ENCODE peak calls at places on chromosomes 11 and 22, in ten cellular contexts. J is IMR-90, M is lower lobe of right lung, K is stomach, I is hepatocyte, F is tibial artery, G is testis, X is DND-41, P is ascending aorta, N is mesenchymal stem cell. S is an unnamed sample. For H3K4me1, the result is how much of the 10 kb centered on the place peaks cover.

GRCh38 chr11:20388096-20389055 is 860 bp downstream of the PRMT3 start:
- DNase-seq in J (no peak), M (no peak), K (no peak), I (no peak), F (no peak), G (no peak), X (peak), P (no peak), N (peak), S (peak)

GRCh38 chr22:21687685-21688259 is 22.0 kb downstream of the PPIL2 start:
- DNase-seq in J (no peak), M (no peak), K (no peak), I (no peak), F (peak), G (no peak), X (no peak), P (no peak), N (no peak), S (no peak)

GRCh38 chr11:22521226-22521625 is 104.4 kb downstream of the FANCF start:
- DNase-seq in J (peak), M (no peak), K (no peak), I (peak), F (no peak), G (no peak), X (no peak), P (no peak), N (peak), S (peak)

GRCh38 chr22:11628651-11629511 is 3899.1 kb upstream of the OR11H1 start:
- DNase-seq in J (no peak), M (no peak), K (no peak), I (no peak), F (no peak), G (no peak), X (no peak), P (no peak), N (no peak), S (no peak)

GRCh38 chr11:46265764-46266163 is 11.7 kb upstream of the CREB3L1 start:
- DNase-seq in J (no peak), M (no peak), K (no peak), I (no peak), F (no peak), G (no peak), X (no peak), P (no peak), N (no peak), S (no peak)

GRCh38 chr11:73866586-73866996 is 10.1 kb downstream of the COA4 start:
- DNase-seq in J (peak), M (no peak), K (no peak), I (peak), F (no peak), G (no peak), X (no peak), P (no peak), N (peak), S (no peak)

GRCh38 chr11:34650528-34650927 is 29.6 kb downstream of the EHF start:
- DNase-seq in J (peak), M (no peak), K (no peak), I (no peak), F (no peak), G (no peak), X (no peak), P (no peak), N (no peak), S (no peak)

GRCh38 chr22:39938509-39938908 is 21.7 kb upstream of the TMA7B start:
- DNase-seq in J (no peak), M (no peak), K (no peak), I (no peak), F (no peak), G (no peak), X (no peak), P (no peak), N (no peak), S (no peak)

GRCh38 chr11:36311926-36312592 is 16.0 kb downstream of the PRR5L start:
- DNase-seq in J (peak), M (no peak), K (no peak), I (no peak), F (no peak), G (no peak), X (no peak), P (no peak), N (no peak), S (peak)

GRCh38 chr11:64893194-64894069 is 15.0 kb upstream of the EHD1 start:
- DNase-seq in J (no peak), M (no peak), K (peak), I (peak), F (no peak), G (no peak), X (no peak), P (no peak), N (no peak), S (no peak)

GRCh38 chr11:44623321-44623715 is 57.9 kb downstream of the CD82 start:
- DNase-seq in J (no peak), M (no peak), K (peak), I (no peak), F (peak), G (peak), X (peak), P (peak), N (no peak), S (no peak)

GRCh38 chr11:126411971-126412381 is 56.5 kb downstream of the ST3GAL4 start:
- DNase-seq in J (no peak), M (no peak), K (no peak), I (no peak), F (no peak), G (peak), X (no peak), P (no peak), N (no peak), S (no peak)

GRCh38 chr11:57402188-57403066 is 12.0 kb upstream of the PRG2 start:
- DNase-seq in J (no peak), M (no peak), K (no peak), I (peak), F (no peak), G (no peak), X (no peak), P (no peak), N (no peak), S (no peak)

GRCh38 chr11:111308140-111308539 is 9.8 kb downstream of the POU2AF3 start:
- DNase-seq in J (peak), M (peak), K (peak), I (peak), F (no peak), G (no peak), X (no peak), P (no peak), N (no peak), S (peak)

GRCh38 chr11:79919340-79919739 is 478.5 kb upstream of the TENM4 start:
- DNase-seq in J (no peak), M (no peak), K (no peak), I (no peak), F (no peak), G (no peak), X (no peak), P (no peak), N (no peak), S (no peak)

GRCh38 chr11:43327987-43328386 is 16.2 kb downstream of the API5 start:
- DNase-seq in J (peak), M (no peak), K (peak), I (peak), F (no peak), G (no peak), X (no peak), P (no peak), N (peak), S (peak)

GRCh38 chr11:47766363-47767227 is 546 bp downstream of the FNBP4 start:
- DNase-seq in J (peak), M (peak), K (peak), I (peak), F (peak), G (peak), X (peak), P (no peak), N (peak), S (peak)

GRCh38 chr22:36587289-36588154 is 58.6 kb upstream of the EIF3D start:
- DNase-seq in J (peak), M (no peak), K (no peak), I (no peak), F (no peak), G (no peak), X (no peak), P (no peak), N (no peak), S (no peak)

DNA sequence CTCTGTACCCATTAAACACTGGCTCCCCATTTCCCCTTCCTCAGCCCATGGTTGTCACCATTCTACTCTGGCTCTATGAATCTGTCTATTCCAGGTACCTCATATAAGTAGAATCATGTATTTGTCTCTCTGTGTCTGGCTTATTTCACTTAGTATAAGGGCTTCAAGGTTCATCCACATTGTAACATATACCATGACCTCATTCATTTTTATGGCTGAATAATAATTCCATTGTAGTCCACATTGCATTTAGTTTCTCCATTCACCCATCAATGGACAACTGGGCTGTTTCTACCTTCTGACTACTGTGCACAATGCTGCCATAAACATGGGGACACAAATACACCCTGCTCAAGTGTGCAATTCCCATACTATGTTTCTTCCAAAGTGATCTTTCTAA is 97.3 kb downstream of the MICAL3 start:
- DNase-seq in J (no peak), M (no peak), K (no peak), I (no peak), F (no peak), G (no peak), X (no peak), P (no peak), N (no peak), S (no peak)
- H3K4me1 ChIP-seq in J (under half), M (under half), K (under half), I (under half), F (under half), G (under half), X (under half), P (under half), N (under half), S (under half)

GRCh38 chr11:1567052-1567720 is 4.9 kb downstream of the DUSP8 start:
- DNase-seq in J (no peak), M (no peak), K (no peak), I (no peak), F (no peak), G (no peak), X (no peak), P (no peak), N (no peak), S (no peak)
- H3K4me3 ChIP-seq in J (no peak), M (no peak), K (no peak), I (no peak), F (no peak), G (no peak), X (no peak), P (no peak), N (no peak), S (no peak)

DNA sequence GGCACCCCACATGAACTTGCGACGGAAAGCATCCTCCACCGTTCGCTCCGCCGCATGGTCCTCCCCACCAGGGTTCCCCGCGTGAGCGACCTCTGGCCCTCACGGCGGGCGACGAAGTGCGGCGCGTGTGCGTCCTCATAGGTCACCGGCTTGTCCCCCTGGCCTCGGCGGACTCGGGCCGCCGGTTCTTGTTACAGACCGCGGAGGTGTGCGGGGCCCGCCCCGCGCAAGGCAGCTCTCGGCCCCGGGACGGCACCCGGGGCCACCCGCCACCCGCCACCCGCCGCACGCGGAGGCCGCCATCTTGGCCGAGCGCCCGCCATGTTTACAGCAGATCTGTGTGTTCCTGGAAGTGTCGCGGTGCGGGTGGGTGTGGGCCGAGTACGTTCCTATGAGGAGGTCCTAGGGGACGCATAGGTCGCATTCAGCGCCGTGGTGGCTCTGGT is 3.5 kb upstream of the IFITM2 start:
- DNase-seq in J (no peak), M (peak), K (no peak), I (no peak), F (no peak), G (no peak), X (no peak), P (no peak), N (no peak), S (no peak)
- H3K27ac ChIP-seq in J (no peak), M (no peak), K (no peak), I (no peak), F (no peak), G (peak), X (no peak), P (no peak), N (no peak), S (no peak)

DNA sequence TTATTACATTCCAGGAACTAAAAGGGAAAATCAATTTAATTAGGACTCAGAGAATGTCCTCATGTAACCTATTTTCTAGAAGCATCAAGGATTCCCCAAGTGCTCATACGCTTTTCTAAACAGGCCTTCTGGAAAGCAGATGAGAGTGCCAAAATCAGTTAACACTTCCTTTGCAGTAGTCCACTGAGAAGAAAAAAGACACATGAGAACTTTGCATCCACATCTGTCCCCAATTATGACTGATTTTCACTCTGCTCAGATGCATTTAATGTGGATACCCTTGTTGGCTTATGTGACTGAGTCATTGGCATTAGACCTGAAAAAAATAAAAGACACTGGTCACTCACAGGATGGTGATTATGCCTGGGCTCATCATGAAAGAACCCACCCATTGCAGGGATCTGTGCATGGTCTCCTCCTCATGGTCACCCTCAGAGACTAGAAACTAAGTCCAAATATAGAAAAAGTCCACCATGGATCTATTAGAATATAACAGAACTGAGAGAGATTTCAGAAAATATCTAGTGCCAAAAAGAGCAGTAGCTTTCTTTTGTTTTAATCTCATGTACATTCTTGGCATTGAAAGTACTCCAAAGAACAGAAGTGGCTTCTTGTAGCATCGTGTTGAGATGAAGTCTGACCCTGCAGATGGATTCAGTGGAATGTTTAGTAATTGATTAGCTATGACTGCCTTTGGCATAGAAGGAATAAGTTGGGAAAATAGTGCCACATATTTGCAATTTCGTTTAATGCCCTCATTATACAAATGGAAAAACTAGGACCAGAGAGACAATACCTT is 48.8 kb upstream of the FIBIN start:
- DNase-seq in J (peak), M (no peak), K (no peak), I (no peak), F (no peak), G (no peak), X (no peak), P (no peak), N (no peak), S (no peak)
- H3K4me1 ChIP-seq in J (under half), M (under half), K (under half), I (under half), F (under half), G (under half), X (under half), P (under half), N (under half), S (under half)

GRCh38 chr11:67023957-67024353 is 1.0 kb downstream of the SYT12 start:
- DNase-seq in J (no peak), M (no peak), K (no peak), I (no peak), F (no peak), G (no peak), X (no peak), P (no peak), N (no peak), S (no peak)
- H3K4me3 ChIP-seq in J (no peak), M (no peak), K (peak), I (no peak), F (peak), G (no peak), X (no peak), P (peak), N (peak), S (no peak)

GRCh38 chr11:72720806-72721205 is 31.4 kb downstream of the ARAP1 start:
- DNase-seq in J (no peak), M (peak), K (no peak), I (no peak), F (no peak), G (no peak), X (no peak), P (no peak), N (no peak), S (no peak)

GRCh38 chr11:72719551-72719950 is 32.7 kb downstream of the ARAP1 start:
- DNase-seq in J (no peak), M (no peak), K (no peak), I (no peak), F (no peak), G (no peak), X (no peak), P (no peak), N (no peak), S (no peak)

GRCh38 chr11:72718101-72718501 is 34.1 kb downstream of the ARAP1 start:
- DNase-seq in J (no peak), M (peak), K (no peak), I (no peak), F (no peak), G (no peak), X (no peak), P (no peak), N (no peak), S (no peak)

GRCh38 chr11:72720047-72720446 is 32.2 kb downstream of the ARAP1 start:
- DNase-seq in J (no peak), M (peak), K (no peak), I (no peak), F (no peak), G (peak), X (no peak), P (no peak), N (no peak), S (no peak)

DNA sequence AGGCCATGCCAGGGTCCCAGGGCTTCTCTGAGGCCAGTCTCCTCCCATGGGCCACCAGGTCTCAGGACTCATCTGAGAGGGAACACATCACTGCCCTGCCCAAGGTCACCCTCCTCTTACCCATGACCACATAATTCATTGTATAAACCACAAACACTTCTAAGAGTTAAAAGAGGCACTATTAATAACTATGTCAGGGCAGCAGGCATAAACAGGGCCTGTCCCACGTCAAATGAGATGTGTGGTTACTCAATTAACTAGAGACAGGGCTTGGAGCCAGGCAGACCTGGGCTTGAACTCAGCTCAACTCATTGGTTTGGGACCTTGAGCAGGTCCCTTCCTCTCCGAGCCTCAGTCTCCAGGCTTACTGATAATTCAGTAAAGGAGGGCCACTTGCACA is 33.1 kb downstream of the ARAP1 start:
- DNase-seq in J (peak), M (peak), K (no peak), I (no peak), F (no peak), G (no peak), X (no peak), P (no peak), N (peak), S (no peak)
- H3K27ac ChIP-seq in J (no peak), M (peak), K (no peak), I (no peak), F (peak), G (no peak), X (no peak), P (no peak), N (no peak), S (no peak)

DNA sequence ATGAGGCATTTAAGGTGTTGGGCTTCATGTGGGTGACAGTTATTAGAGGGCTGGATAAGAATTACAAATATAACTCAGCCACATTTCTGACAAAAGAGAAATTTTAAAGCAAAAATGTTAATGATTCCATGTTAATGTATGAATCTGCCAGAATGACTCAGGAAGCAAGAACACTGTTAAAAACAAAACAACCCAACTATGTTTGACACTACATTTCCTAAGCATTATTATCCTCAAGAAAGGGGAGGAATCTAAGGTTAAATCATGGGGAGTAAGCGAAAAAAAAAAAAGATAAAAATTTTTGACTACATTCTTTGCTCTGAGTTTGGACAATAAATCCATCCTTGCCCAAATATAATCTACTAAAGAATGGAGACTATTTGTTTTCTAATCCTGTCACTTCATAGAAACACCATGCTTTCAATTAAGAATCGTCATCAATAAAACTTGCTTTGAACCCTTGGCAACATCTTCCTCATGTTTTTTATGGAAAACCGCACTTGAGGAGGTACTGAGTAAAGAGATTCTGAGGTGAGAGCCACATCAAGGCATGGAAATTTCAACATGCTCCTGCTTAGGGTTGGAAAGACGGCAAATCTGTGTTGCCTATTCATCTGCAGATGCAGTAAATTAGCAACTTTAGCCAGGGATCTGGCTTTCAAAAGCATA is 9.8 kb downstream of the MAML2 start:
- DNase-seq in J (no peak), M (no peak), K (no peak), I (no peak), F (no peak), G (no peak), X (no peak), P (no peak), N (no peak), S (no peak)
- H3K4me1 ChIP-seq in J (under half), M (half or more), K (under half), I (half or more), F (half or more), G (under half), X (under half), P (half or more), N (under half), S (under half)

GRCh38 chr11:82732348-82732733 is 1.3 kb downstream of the FAM181B start:
- DNase-seq in J (no peak), M (no peak), K (no peak), I (peak), F (no peak), G (no peak), X (no peak), P (no peak), N (no peak), S (no peak)

GRCh38 chr11:82732734-82733443 is 775 bp downstream of the FAM181B start:
- DNase-seq in J (no peak), M (no peak), K (no peak), I (peak), F (no peak), G (no peak), X (no peak), P (no peak), N (no peak), S (no peak)

GRCh38 chr11:82733444-82734119 is at the start of gene FAM181B:
- DNase-seq in J (no peak), M (no peak), K (peak), I (peak), F (peak), G (peak), X (no peak), P (no peak), N (peak), S (no peak)

GRCh38 chr11:82731691-82732277 is 1.9 kb downstream of the FAM181B start:
- DNase-seq in J (no peak), M (no peak), K (no peak), I (no peak), F (no peak), G (no peak), X (no peak), P (no peak), N (no peak), S (no peak)

GRCh38 chr11:82734120-82734479 is 436 bp upstream of the FAM181B start:
- DNase-seq in J (no peak), M (no peak), K (no peak), I (no peak), F (no peak), G (no peak), X (no peak), P (no peak), N (no peak), S (no peak)
- H3K4me3 ChIP-seq in J (no peak), M (peak), K (peak), I (no peak), F (peak), G (peak), X (no peak), P (peak), N (peak), S (no peak)

S was measured in SJCRH30.